ENCODE peak calls at places on chromosomes 2 and 18, in five cellular contexts. One of them, this sample, is unnamed.

GRCh38 chr18:10391506-10391905 is 62.9 kb upstream of the APCDD1 start:
- DNase-seq in HFF-Myc: no peak
- DNase-seq in heart left ventricle: no peak
- DNase-seq in H7: no peak
- DNase-seq in cardiac fibroblast: no peak
- DNase-seq in this sample: no peak

GRCh38 chr2:239368321-239368720 is 32.5 kb downstream of the HDAC4 start:
- DNase-seq in HFF-Myc: no peak
- DNase-seq in heart left ventricle: no peak
- DNase-seq in H7: peak; percentile 23
- DNase-seq in cardiac fibroblast: no peak
- DNase-seq in this sample: no peak

GRCh38 chr2:215793747-215794595 is 219.4 kb downstream of the MREG start:
- DNase-seq in HFF-Myc: peak; percentile 83
- DNase-seq in heart left ventricle: peak; percentile 26
- DNase-seq in H7: no peak
- DNase-seq in cardiac fibroblast: peak; percentile 97
- DNase-seq in this sample: no peak

GRCh38 chr2:38740851-38741541 is 10.2 kb downstream of the SRSF7 start:
- DNase-seq in HFF-Myc: peak; percentile 15
- DNase-seq in heart left ventricle: no peak
- DNase-seq in H7: no peak
- DNase-seq in cardiac fibroblast: peak; percentile 72
- DNase-seq in this sample: no peak

GRCh38 chr2:148756292-148756975 is 111.9 kb downstream of the EPC2 start:
- DNase-seq in HFF-Myc: peak; percentile 2
- DNase-seq in heart left ventricle: no peak
- DNase-seq in H7: no peak
- DNase-seq in cardiac fibroblast: peak; percentile 80
- DNase-seq in this sample: no peak

GRCh38 chr2:231632559-231633142 is 40.0 kb downstream of the TEX44 start:
- DNase-seq in HFF-Myc: no peak
- DNase-seq in heart left ventricle: no peak
- DNase-seq in H7: no peak
- DNase-seq in cardiac fibroblast: peak; percentile 59
- DNase-seq in this sample: no peak

GRCh38 chr2:12106440-12107080 is 360.1 kb downstream of the LPIN1 start:
- DNase-seq in HFF-Myc: peak; percentile 94
- DNase-seq in heart left ventricle: peak; percentile 81
- DNase-seq in H7: no peak
- DNase-seq in cardiac fibroblast: peak; percentile 100
- DNase-seq in this sample: peak; percentile 86

GRCh38 chr2:220078439-220078838 is 451.0 kb downstream of the SLC4A3 start:
- DNase-seq in HFF-Myc: no peak
- DNase-seq in heart left ventricle: no peak
- DNase-seq in H7: no peak
- DNase-seq in cardiac fibroblast: no peak
- DNase-seq in this sample: no peak

GRCh38 chr2:40096360-40096759 is 317.3 kb upstream of the THUMPD2 start:
- DNase-seq in HFF-Myc: no peak
- DNase-seq in heart left ventricle: no peak
- DNase-seq in H7: no peak
- DNase-seq in cardiac fibroblast: peak; percentile 47
- DNase-seq in this sample: no peak

DNA sequence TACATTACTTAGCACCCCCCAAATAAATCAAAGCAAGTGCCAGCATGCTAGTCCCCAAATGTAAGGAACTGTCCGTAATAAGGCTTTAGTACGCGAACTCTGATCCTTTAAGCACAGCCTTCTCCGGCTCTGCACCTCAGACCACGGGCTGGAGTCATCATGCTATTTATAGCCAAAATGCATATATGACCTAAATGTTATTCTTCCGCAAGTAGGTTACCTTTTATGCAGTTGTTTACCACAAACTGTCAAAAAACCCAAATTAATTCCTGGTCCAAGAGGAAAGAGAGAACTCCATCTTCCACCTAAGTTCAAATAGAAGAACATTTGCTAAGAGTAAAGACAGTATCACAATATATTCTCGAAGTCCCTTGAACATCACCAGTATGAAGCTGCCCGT is 42.7 kb downstream of the ZNF516 start:
- DNase-seq in HFF-Myc: no peak
- DNase-seq in heart left ventricle: peak; percentile 8
- DNase-seq in H7: no peak
- DNase-seq in cardiac fibroblast: peak; percentile 55
- DNase-seq in this sample: no peak
- H3K4me3 ChIP-seq in HFF-Myc: peak overlapping the region; percentile 43
- H3K4me3 ChIP-seq in heart left ventricle: no peak overlapping the region
- H3K4me3 ChIP-seq in H7: no peak overlapping the region
- H3K4me3 ChIP-seq in cardiac fibroblast: no peak overlapping the region
- H3K4me3 ChIP-seq in this sample: peak overlapping the region; percentile 73

GRCh38 chr2:172551266-172551665 is 4.6 kb upstream of the PDK1 start:
- DNase-seq in HFF-Myc: no peak
- DNase-seq in heart left ventricle: no peak
- DNase-seq in H7: peak; percentile 59
- DNase-seq in cardiac fibroblast: no peak
- DNase-seq in this sample: no peak
- H3K4me3 ChIP-seq in HFF-Myc: no peak overlapping the region
- H3K4me3 ChIP-seq in heart left ventricle: no peak overlapping the region
- H3K4me3 ChIP-seq in H7: no peak overlapping the region
- H3K4me3 ChIP-seq in cardiac fibroblast: no peak overlapping the region
- H3K4me3 ChIP-seq in this sample: no peak overlapping the region

GRCh38 chr2:218478544-218478943 is 59.6 kb downstream of the VIL1 start:
- DNase-seq in HFF-Myc: no peak
- DNase-seq in heart left ventricle: no peak
- DNase-seq in H7: no peak
- DNase-seq in cardiac fibroblast: no peak
- DNase-seq in this sample: no peak
- H3K4me3 ChIP-seq in HFF-Myc: no peak overlapping the region
- H3K4me3 ChIP-seq in heart left ventricle: no peak overlapping the region
- H3K4me3 ChIP-seq in H7: no peak overlapping the region
- H3K4me3 ChIP-seq in cardiac fibroblast: no peak overlapping the region
- H3K4me3 ChIP-seq in this sample: no peak overlapping the region

GRCh38 chr2:37590119-37590571 is 81.3 kb downstream of the CDC42EP3 start:
- DNase-seq in HFF-Myc: no peak
- DNase-seq in heart left ventricle: no peak
- DNase-seq in H7: no peak
- DNase-seq in cardiac fibroblast: peak; percentile 73
- DNase-seq in this sample: no peak

GRCh38 chr2:37588316-37588777 is 83.1 kb downstream of the CDC42EP3 start:
- DNase-seq in HFF-Myc: no peak
- DNase-seq in heart left ventricle: no peak
- DNase-seq in H7: peak; percentile 5
- DNase-seq in cardiac fibroblast: no peak
- DNase-seq in this sample: no peak

GRCh38 chr2:37587817-37588216 is 83.6 kb downstream of the CDC42EP3 start:
- DNase-seq in HFF-Myc: no peak
- DNase-seq in heart left ventricle: no peak
- DNase-seq in H7: no peak
- DNase-seq in cardiac fibroblast: no peak
- DNase-seq in this sample: no peak

GRCh38 chr2:37586663-37587409 is 84.6 kb downstream of the CDC42EP3 start:
- DNase-seq in HFF-Myc: no peak
- DNase-seq in heart left ventricle: no peak
- DNase-seq in H7: no peak
- DNase-seq in cardiac fibroblast: no peak
- DNase-seq in this sample: no peak

GRCh38 chr2:37589298-37589697 is 82.1 kb downstream of the CDC42EP3 start:
- DNase-seq in HFF-Myc: no peak
- DNase-seq in heart left ventricle: no peak
- DNase-seq in H7: no peak
- DNase-seq in cardiac fibroblast: peak; percentile 57
- DNase-seq in this sample: no peak
- H3K4me3 ChIP-seq in HFF-Myc: no peak overlapping the region
- H3K4me3 ChIP-seq in heart left ventricle: no peak overlapping the region
- H3K4me3 ChIP-seq in H7: no peak overlapping the region
- H3K4me3 ChIP-seq in cardiac fibroblast: no peak overlapping the region
- H3K4me3 ChIP-seq in this sample: no peak overlapping the region

DNA sequence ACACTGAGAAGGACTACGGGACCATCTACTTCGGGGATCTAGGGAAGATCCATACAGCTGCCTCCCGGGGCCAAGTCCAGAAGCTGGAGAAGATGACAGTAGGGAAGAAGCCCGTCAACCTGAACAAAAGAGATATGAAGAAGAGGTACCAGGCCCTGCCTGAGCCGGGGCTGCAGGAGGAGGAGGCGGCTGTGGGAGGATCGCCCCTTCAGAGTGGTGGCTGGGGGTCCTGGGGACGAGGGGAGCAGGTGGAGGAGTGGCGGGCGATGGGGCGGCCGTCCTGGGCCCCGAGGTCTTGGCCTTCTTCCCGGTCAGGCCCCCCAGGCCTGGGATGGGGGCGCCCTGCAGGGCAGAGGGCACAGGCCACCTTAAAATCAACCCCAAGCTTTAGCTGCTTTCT is 524 bp downstream of the ANKRD30B start:
- DNase-seq in HFF-Myc: no peak
- DNase-seq in heart left ventricle: no peak
- DNase-seq in H7: no peak
- DNase-seq in cardiac fibroblast: no peak
- DNase-seq in this sample: no peak
- H3K4me3 ChIP-seq in HFF-Myc: no peak overlapping the region
- H3K4me3 ChIP-seq in heart left ventricle: no peak overlapping the region
- H3K4me3 ChIP-seq in H7: no peak overlapping the region
- H3K4me3 ChIP-seq in cardiac fibroblast: no peak overlapping the region
- H3K4me3 ChIP-seq in this sample: no peak overlapping the region

GRCh38 chr18:55402731-55403405 is 185.1 kb downstream of the TCF4 start:
- DNase-seq in HFF-Myc: no peak
- DNase-seq in heart left ventricle: no peak
- DNase-seq in H7: no peak
- DNase-seq in cardiac fibroblast: peak; percentile 73
- DNase-seq in this sample: no peak
- H3K4me3 ChIP-seq in HFF-Myc: peak overlapping the region; percentile 41
- H3K4me3 ChIP-seq in heart left ventricle: peak overlapping the region; percentile 5
- H3K4me3 ChIP-seq in H7: no peak overlapping the region
- H3K4me3 ChIP-seq in cardiac fibroblast: peak overlapping the region; percentile 4
- H3K4me3 ChIP-seq in this sample: peak overlapping the region; percentile 64

GRCh38 chr2:17877811-17878221 is 651 bp upstream of the KCNS3 start:
- DNase-seq in HFF-Myc: no peak
- DNase-seq in heart left ventricle: peak; percentile 20
- DNase-seq in H7: peak; percentile 67
- DNase-seq in cardiac fibroblast: peak; percentile 9
- DNase-seq in this sample: peak; percentile 59

GRCh38 chr2:17878222-17879136 is at the start of gene KCNS3:
- DNase-seq in HFF-Myc: no peak
- DNase-seq in heart left ventricle: peak; percentile 48
- DNase-seq in H7: peak; percentile 96
- DNase-seq in cardiac fibroblast: peak; percentile 3
- DNase-seq in this sample: peak; percentile 78

GRCh38 chr2:17876590-17876989 is 1.9 kb upstream of the KCNS3 start:
- DNase-seq in HFF-Myc: no peak
- DNase-seq in heart left ventricle: no peak
- DNase-seq in H7: no peak
- DNase-seq in cardiac fibroblast: no peak
- DNase-seq in this sample: no peak

GRCh38 chr2:17879137-17879912 is 858 bp downstream of the KCNS3 start:
- DNase-seq in HFF-Myc: peak; percentile 6
- DNase-seq in heart left ventricle: peak; percentile 72
- DNase-seq in H7: peak; percentile 92
- DNase-seq in cardiac fibroblast: peak; percentile 43
- DNase-seq in this sample: peak; percentile 70

GRCh38 chr2:17879913-17880274 is 1.4 kb downstream of the KCNS3 start:
- DNase-seq in HFF-Myc: no peak
- DNase-seq in heart left ventricle: no peak
- DNase-seq in H7: no peak
- DNase-seq in cardiac fibroblast: no peak
- DNase-seq in this sample: no peak
- H3K4me3 ChIP-seq in HFF-Myc: peak overlapping the region; percentile 43
- H3K4me3 ChIP-seq in heart left ventricle: peak overlapping the region; percentile 74
- H3K4me3 ChIP-seq in H7: peak overlapping the region; percentile 94
- H3K4me3 ChIP-seq in cardiac fibroblast: no peak overlapping the region
- H3K4me3 ChIP-seq in this sample: peak overlapping the region; percentile 91

GRCh38 chr2:85255456-85255812 is 72.4 kb downstream of the TGOLN2 start:
- DNase-seq in HFF-Myc: no peak
- DNase-seq in heart left ventricle: no peak
- DNase-seq in H7: peak; percentile 77
- DNase-seq in cardiac fibroblast: no peak
- DNase-seq in this sample: no peak

GRCh38 chr2:85254540-85255261 is 73.1 kb downstream of the TGOLN2 start:
- DNase-seq in HFF-Myc: no peak
- DNase-seq in heart left ventricle: no peak
- DNase-seq in H7: no peak
- DNase-seq in cardiac fibroblast: no peak
- DNase-seq in this sample: no peak

GRCh38 chr2:85257359-85258193 is 70.2 kb downstream of the TGOLN2 start:
- DNase-seq in HFF-Myc: no peak
- DNase-seq in heart left ventricle: peak; percentile 60
- DNase-seq in H7: no peak
- DNase-seq in cardiac fibroblast: no peak
- DNase-seq in this sample: no peak

GRCh38 chr2:85253890-85254289 is 73.9 kb downstream of the TGOLN2 start:
- DNase-seq in HFF-Myc: no peak
- DNase-seq in heart left ventricle: no peak
- DNase-seq in H7: no peak
- DNase-seq in cardiac fibroblast: no peak
- DNase-seq in this sample: no peak

GRCh38 chr2:85255813-85256581 is 71.8 kb downstream of the TGOLN2 start:
- DNase-seq in HFF-Myc: no peak
- DNase-seq in heart left ventricle: no peak
- DNase-seq in H7: peak; percentile 91
- DNase-seq in cardiac fibroblast: peak; percentile 34
- DNase-seq in this sample: no peak
- H3K4me3 ChIP-seq in HFF-Myc: peak overlapping the region; percentile 1
- H3K4me3 ChIP-seq in heart left ventricle: no peak overlapping the region
- H3K4me3 ChIP-seq in H7: no peak overlapping the region
- H3K4me3 ChIP-seq in cardiac fibroblast: peak overlapping the region; percentile 13
- H3K4me3 ChIP-seq in this sample: peak overlapping the region; percentile 11

This sample was measured in psoas muscle.